ENCODE peak calls at places on chromosomes 12 and 14, in seven cellular contexts. O is K562, Y is SK-N-SH, W is GM12878, T is HepG2, B is H1, R is HCT116. E is an unnamed sample.

GRCh38 chr12:25249951-25250738 is 584 bp downstream of the KRAS start:
- DNase-seq in O (peak), Y (peak), W (no peak), T (no peak), B (no peak), R (no peak), E (no peak)

GRCh38 chr12:25458047-25458552 is 95.0 kb downstream of the LMNTD1 start:
- DNase-seq in O (no peak), Y (peak), W (no peak), T (peak), B (no peak), R (peak), E (peak)

GRCh38 chr14:89422181-89422951 is 5.3 kb upstream of the FOXN3 start:
- DNase-seq in O (no peak), Y (no peak), W (no peak), T (no peak), B (no peak), R (no peak), E (no peak)

GRCh38 chr14:55117816-55118441 is 11.1 kb upstream of the LGALS3 start:
- DNase-seq in O (peak), Y (no peak), W (no peak), T (no peak), B (no peak), R (no peak), E (no peak)

GRCh38 chr14:24136684-24137528 is 912 bp downstream of the PSME1 start:
- DNase-seq in O (no peak), Y (no peak), W (no peak), T (no peak), B (no peak), R (no peak), E (no peak)

GRCh38 chr12:133215724-133216123 is 20.0 kb downstream of the ANHX start:
- DNase-seq in O (no peak), Y (no peak), W (no peak), T (no peak), B (no peak), R (no peak), E (no peak)

GRCh38 chr12:110790301-110790700 is 47.6 kb upstream of the PPP1CC start:
- DNase-seq in O (no peak), Y (no peak), W (no peak), T (no peak), B (no peak), R (no peak), E (no peak)

GRCh38 chr12:112820796-112821195 is 29.2 kb downstream of the RPH3A start:
- DNase-seq in O (no peak), Y (no peak), W (no peak), T (no peak), B (no peak), R (no peak), E (no peak)

GRCh38 chr12:131756441-131756840 is 45.6 kb downstream of the SFSWAP start:
- DNase-seq in O (no peak), Y (no peak), W (no peak), T (no peak), B (no peak), R (no peak), E (no peak)

GRCh38 chr12:112969547-112970306 is 8.6 kb upstream of the OAS2 start:
- DNase-seq in O (no peak), Y (no peak), W (no peak), T (no peak), B (no peak), R (no peak), E (no peak)

DNA sequence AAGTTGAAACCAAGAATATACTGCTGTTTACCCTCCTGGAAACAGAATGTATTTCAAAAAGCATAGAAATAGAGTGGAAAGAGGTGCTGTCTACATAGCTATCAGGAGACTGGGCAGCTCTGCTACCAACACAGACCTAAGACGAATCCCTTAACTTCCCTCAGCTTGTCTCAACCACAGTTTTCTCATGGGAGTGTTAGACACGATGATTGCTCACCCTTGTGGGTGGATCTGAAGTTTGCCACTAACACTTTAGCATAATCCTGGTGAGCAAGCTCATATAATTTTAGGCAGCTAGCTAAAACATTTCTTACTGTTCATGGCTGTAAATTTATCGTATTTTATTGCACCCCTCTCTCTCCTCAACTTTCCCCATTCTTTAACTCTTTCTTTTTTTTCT is 38.5 kb downstream of the C12orf75 start:
- DNase-seq in O (no peak), Y (no peak), W (no peak), T (no peak), B (no peak), R (no peak), E (no peak)
- TF ChIP-seq SIN3A in O (no peak), Y (no peak), W (no peak), T (no peak), B (no peak), R (no peak), E (no peak)

GRCh38 chr14:79084861-79085260 is 914.7 kb downstream of the NRXN3 start:
- DNase-seq in O (no peak), Y (no peak), W (no peak), T (no peak), B (no peak), R (no peak), E (no peak)
- TF ChIP-seq SIN3A in O (no peak), Y (no peak), W (no peak), T (no peak), B (no peak), R (no peak), E (no peak)

GRCh38 chr14:76516884-76517283 is 140.9 kb downstream of the ESRRB start:
- DNase-seq in O (no peak), Y (no peak), W (no peak), T (no peak), B (no peak), R (no peak), E (no peak)

GRCh38 chr14:76514599-76514998 is 138.7 kb downstream of the ESRRB start:
- DNase-seq in O (peak), Y (no peak), W (no peak), T (peak), B (no peak), R (peak), E (no peak)

DNA sequence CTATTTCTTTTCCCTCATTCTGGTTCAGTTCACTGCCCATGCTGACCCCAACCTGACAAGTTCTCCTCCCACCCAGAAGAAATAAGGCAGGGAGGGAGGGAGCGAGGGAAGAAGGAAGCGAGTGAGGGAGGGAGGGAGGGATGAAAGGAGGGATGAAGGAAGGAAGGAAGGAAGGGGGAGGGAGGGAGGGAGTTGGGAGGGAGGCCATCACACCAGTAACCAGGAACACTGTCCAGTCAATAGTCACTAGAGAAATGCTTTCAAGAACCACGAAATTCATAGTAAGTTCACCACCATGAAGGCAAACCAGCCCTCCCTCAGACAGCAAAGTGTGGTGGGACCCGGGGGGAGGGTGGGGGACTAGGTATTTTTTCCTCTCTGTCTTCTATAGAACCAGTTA is 142.4 kb downstream of the ESRRB start:
- DNase-seq in O (no peak), Y (no peak), W (no peak), T (no peak), B (no peak), R (no peak), E (no peak)
- TF ChIP-seq SIN3A in O (no peak), Y (no peak), W (no peak), T (no peak), B (no peak), R (no peak), E (no peak)

GRCh38 chr14:68888025-68888850 is 90.9 kb downstream of the ACTN1 start:
- DNase-seq in O (no peak), Y (no peak), W (no peak), T (no peak), B (no peak), R (no peak), E (no peak)
- TF ChIP-seq SIN3A in O (no peak), Y (no peak), W (no peak), T (no peak), B (no peak), R (no peak), E (no peak)

DNA sequence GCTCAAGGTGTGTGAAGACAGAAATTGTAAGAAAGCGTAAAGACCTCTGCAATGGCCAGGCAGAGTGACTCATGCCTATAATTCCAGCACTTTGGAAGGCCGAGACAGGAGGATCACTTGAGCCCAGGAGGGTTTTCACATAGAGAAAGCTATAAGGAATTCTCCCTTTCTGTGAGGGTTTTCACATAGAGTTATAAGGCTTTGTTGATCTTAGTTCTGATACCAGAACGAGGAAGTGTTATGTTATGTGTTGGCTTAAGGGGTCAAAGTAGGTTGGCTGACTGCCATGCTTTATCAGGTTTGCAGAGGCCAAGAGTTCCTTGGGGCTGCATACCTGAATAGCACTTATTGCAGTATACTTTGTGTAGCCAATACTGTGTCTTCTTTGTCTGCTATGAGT is 139.1 kb downstream of the ERC1 start:
- DNase-seq in O (no peak), Y (no peak), W (no peak), T (peak), B (no peak), R (peak), E (no peak)
- TF ChIP-seq SIN3A in O (no peak), Y (no peak), W (no peak), T (no peak), B (no peak), R (peak), E (no peak)

DNA sequence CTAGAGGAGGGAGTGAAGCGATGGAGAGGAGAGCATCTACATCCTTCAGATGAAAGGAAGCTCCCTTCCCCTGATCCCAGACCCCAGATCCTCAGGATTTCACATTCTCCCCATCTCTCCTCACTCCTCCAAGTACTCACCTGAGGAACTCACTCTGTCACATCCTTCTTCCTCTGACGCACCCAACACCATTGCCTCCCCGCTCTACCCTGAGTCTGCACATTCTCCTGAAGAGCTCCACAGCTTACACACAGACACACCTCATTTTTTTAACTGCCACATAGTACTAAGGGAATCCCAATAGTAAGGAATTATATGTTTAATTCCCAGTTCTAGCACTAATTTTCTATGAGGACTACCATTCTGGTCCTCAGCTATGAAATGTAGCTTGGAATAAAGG is 16.3 kb upstream of the METTL17 start:
- DNase-seq in O (no peak), Y (no peak), W (no peak), T (no peak), B (no peak), R (no peak), E (no peak)
- TF ChIP-seq SIN3A in O (no peak), Y (no peak), W (no peak), T (no peak), B (no peak), R (no peak), E (no peak)

GRCh38 chr12:115273446-115273845 is 589.5 kb upstream of the TBX3 start:
- DNase-seq in O (no peak), Y (no peak), W (no peak), T (no peak), B (no peak), R (no peak), E (no peak)

GRCh38 chr12:115264605-115265004 is 580.6 kb upstream of the TBX3 start:
- DNase-seq in O (no peak), Y (no peak), W (no peak), T (no peak), B (no peak), R (no peak), E (no peak)

GRCh38 chr12:115261691-115262398 is 577.9 kb upstream of the TBX3 start:
- DNase-seq in O (no peak), Y (no peak), W (no peak), T (peak), B (no peak), R (no peak), E (no peak)

GRCh38 chr12:115267891-115268290 is 583.9 kb upstream of the TBX3 start:
- DNase-seq in O (no peak), Y (no peak), W (no peak), T (no peak), B (no peak), R (no peak), E (no peak)

DNA sequence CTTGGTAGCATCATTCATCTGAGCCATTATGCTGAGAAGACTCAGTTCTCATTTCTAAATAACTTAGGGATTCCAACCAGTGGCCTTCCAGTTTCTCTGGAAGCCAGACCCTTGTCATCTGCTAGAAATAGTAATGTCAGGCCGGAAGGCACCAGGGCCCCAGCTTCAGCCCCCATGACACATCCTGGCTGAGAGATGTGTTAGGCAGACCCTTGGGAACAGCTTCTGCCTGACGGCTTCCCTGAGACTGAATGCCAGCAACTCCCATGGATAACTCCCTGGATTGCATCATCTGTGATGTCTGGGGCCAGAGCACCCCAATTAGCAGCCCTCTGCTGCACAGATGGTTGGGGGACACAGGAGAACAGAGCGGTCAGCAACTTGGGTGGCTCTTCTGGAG is 583.5 kb upstream of the TBX3 start:
- DNase-seq in O (no peak), Y (no peak), W (no peak), T (no peak), B (no peak), R (no peak), E (no peak)
- TF ChIP-seq SIN3A in O (no peak), Y (no peak), W (no peak), T (no peak), B (no peak), R (no peak), E (no peak)

GRCh38 chr12:56930241-56930640 is 4.0 kb downstream of the SDR9C7 start:
- DNase-seq in O (no peak), Y (no peak), W (no peak), T (no peak), B (no peak), R (no peak), E (no peak)

GRCh38 chr12:56928262-56928661 is 5.9 kb downstream of the SDR9C7 start:
- DNase-seq in O (peak), Y (no peak), W (no peak), T (no peak), B (no peak), R (no peak), E (no peak)

GRCh38 chr12:56931474-56931978 is 2.7 kb downstream of the SDR9C7 start:
- DNase-seq in O (peak), Y (peak), W (no peak), T (peak), B (no peak), R (peak), E (no peak)

GRCh38 chr12:56932146-56932545 is 2.1 kb downstream of the SDR9C7 start:
- DNase-seq in O (no peak), Y (no peak), W (no peak), T (no peak), B (no peak), R (no peak), E (no peak)

DNA sequence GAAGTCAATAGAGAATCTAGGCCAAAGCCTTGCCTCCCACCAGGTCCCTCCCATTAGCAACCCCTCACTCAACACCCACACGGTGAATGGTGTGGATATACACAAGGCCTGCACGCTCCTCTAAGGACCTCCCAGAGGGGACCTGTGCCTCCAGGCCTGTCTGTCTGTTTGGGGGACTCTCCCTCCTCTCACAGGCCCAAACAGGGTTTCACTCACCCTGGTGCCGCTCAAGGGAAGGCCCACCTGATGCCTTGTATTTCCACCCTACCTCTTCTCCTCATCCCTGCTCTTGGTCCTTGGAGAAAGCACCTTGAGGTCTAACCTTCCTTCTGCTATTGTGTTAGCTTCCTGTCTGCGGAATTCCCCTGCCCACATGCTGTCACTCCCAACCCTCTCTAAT is 4.4 kb downstream of the SDR9C7 start:
- DNase-seq in O (no peak), Y (no peak), W (no peak), T (no peak), B (no peak), R (no peak), E (no peak)
- TF ChIP-seq SIN3A in O (no peak), Y (no peak), W (no peak), T (no peak), B (no peak), R (no peak), E (no peak)

GRCh38 chr12:93591137-93591868 is 18.8 kb downstream of the SOCS2 start:
- DNase-seq in O (peak), Y (peak), W (no peak), T (no peak), B (no peak), R (peak), E (no peak)
- TF ChIP-seq SIN3A in O (no peak), Y (no peak), W (no peak), T (no peak), B (no peak), R (no peak), E (no peak)

GRCh38 chr12:12612403-12612802 is 727 bp downstream of the CREBL2 start:
- DNase-seq in O (no peak), Y (peak), W (no peak), T (peak), B (no peak), R (no peak), E (no peak)
- TF ChIP-seq SIN3A in O (no peak), Y (no peak), W (no peak), T (no peak), B (no peak), R (no peak), E (no peak)